ENCODE peak calls at places on chromosomes 7 and 10, in five cellular contexts. One of them, this sample, is unnamed.

GRCh38 chr7:103795787-103796186 is 193.7 kb downstream of the RELN start:
- DNase-seq in SK-N-MC: no peak
- DNase-seq in GM23248: no peak
- DNase-seq in neural progenitor cell: no peak
- DNase-seq in MM.1S: no peak
- DNase-seq in this sample: no peak

GRCh38 chr7:5387711-5388245 is 35.9 kb downstream of the TNRC18 start:
- DNase-seq in GM23248: no peak
- DNase-seq in MM.1S: no peak
- DNase-seq in neural progenitor cell: no peak
- DNase-seq in SK-N-MC: no peak
- DNase-seq in this sample: no peak

GRCh38 chr10:101625821-101626412 is 37.8 kb downstream of the DPCD start:
- DNase-seq in GM23248: peak
- DNase-seq in MM.1S: no peak
- DNase-seq in SK-N-MC: no peak
- DNase-seq in neural progenitor cell: no peak
- DNase-seq in this sample: no peak

GRCh38 chr10:98308602-98309365 is 40.8 kb upstream of the LOXL4 start:
- DNase-seq in MM.1S: no peak
- DNase-seq in GM23248: no peak
- DNase-seq in neural progenitor cell: peak
- DNase-seq in SK-N-MC: no peak
- DNase-seq in this sample: no peak

GRCh38 chr10:61901829-61902447 is 439 bp downstream of the ARID5B start:
- DNase-seq in MM.1S: peak
- DNase-seq in neural progenitor cell: peak
- DNase-seq in SK-N-MC: no peak
- DNase-seq in GM23248: peak
- DNase-seq in this sample: peak

GRCh38 chr7:5559586-5559985 is 136.0 kb upstream of the TNRC18 start:
- DNase-seq in GM23248: no peak
- DNase-seq in SK-N-MC: no peak
- DNase-seq in neural progenitor cell: no peak
- DNase-seq in MM.1S: no peak
- DNase-seq in this sample: no peak

GRCh38 chr7:139106959-139107358 is 2.6 kb downstream of the ZC3HAV1 start:
- DNase-seq in neural progenitor cell: no peak
- DNase-seq in MM.1S: peak
- DNase-seq in SK-N-MC: no peak
- DNase-seq in GM23248: peak
- DNase-seq in this sample: no peak

GRCh38 chr10:114632869-114633715 is 25.0 kb downstream of the ABLIM1 start:
- DNase-seq in GM23248: peak
- DNase-seq in MM.1S: no peak
- DNase-seq in SK-N-MC: no peak
- DNase-seq in neural progenitor cell: peak
- DNase-seq in this sample: peak

GRCh38 chr7:79933144-79933543 is 201.5 kb upstream of the GNAI1 start:
- DNase-seq in MM.1S: no peak
- DNase-seq in GM23248: peak
- DNase-seq in SK-N-MC: no peak
- DNase-seq in neural progenitor cell: no peak
- DNase-seq in this sample: peak

GRCh38 chr10:76918106-76918505 is 719.5 kb downstream of the KCNMA1 start:
- DNase-seq in neural progenitor cell: no peak
- DNase-seq in SK-N-MC: no peak
- DNase-seq in MM.1S: no peak
- DNase-seq in GM23248: no peak
- DNase-seq in this sample: no peak

GRCh38 chr10:70906953-70907618 is 18.7 kb upstream of the PCBD1 start:
- DNase-seq in SK-N-MC: no peak
- DNase-seq in MM.1S: no peak
- DNase-seq in neural progenitor cell: no peak
- DNase-seq in GM23248: no peak
- DNase-seq in this sample: no peak

GRCh38 chr10:44383749-44384600 is 922 bp downstream of the CXCL12 start:
- DNase-seq in neural progenitor cell: peak
- DNase-seq in GM23248: peak
- DNase-seq in SK-N-MC: no peak
- DNase-seq in MM.1S: no peak
- DNase-seq in this sample: no peak

GRCh38 chr7:44305564-44306507 is 19.6 kb downstream of the CAMK2B start:
- DNase-seq in neural progenitor cell: no peak
- DNase-seq in MM.1S: no peak
- DNase-seq in GM23248: no peak
- DNase-seq in SK-N-MC: no peak
- DNase-seq in this sample: no peak

GRCh38 chr10:103795634-103796265 is 59.6 kb downstream of the SH3PXD2A start:
- DNase-seq in SK-N-MC: peak
- DNase-seq in GM23248: peak
- DNase-seq in neural progenitor cell: no peak
- DNase-seq in MM.1S: no peak
- DNase-seq in this sample: no peak

GRCh38 chr7:95861041-95861440 is 88.7 kb downstream of the DYNC1I1 start:
- DNase-seq in MM.1S: no peak
- DNase-seq in neural progenitor cell: no peak
- DNase-seq in SK-N-MC: no peak
- DNase-seq in GM23248: peak
- DNase-seq in this sample: peak

GRCh38 chr7:39712746-39713145 is 89.4 kb downstream of the RALA start:
- DNase-seq in MM.1S: no peak
- DNase-seq in SK-N-MC: no peak
- DNase-seq in GM23248: no peak
- DNase-seq in neural progenitor cell: no peak
- DNase-seq in this sample: no peak

GRCh38 chr10:34520510-34520909 is 294.6 kb downstream of the PARD3 start:
- DNase-seq in SK-N-MC: no peak
- DNase-seq in MM.1S: no peak
- DNase-seq in GM23248: no peak
- DNase-seq in neural progenitor cell: no peak
- DNase-seq in this sample: no peak

GRCh38 chr7:24039991-24040390 is 244.0 kb upstream of the NPY start:
- DNase-seq in SK-N-MC: no peak
- DNase-seq in neural progenitor cell: no peak
- DNase-seq in MM.1S: no peak
- DNase-seq in GM23248: no peak
- DNase-seq in this sample: no peak

GRCh38 chr7:96910484-96910883 is 94.9 kb upstream of the DLX6 start:
- DNase-seq in MM.1S: no peak
- DNase-seq in neural progenitor cell: no peak
- DNase-seq in SK-N-MC: peak
- DNase-seq in GM23248: peak
- DNase-seq in this sample: no peak

GRCh38 chr7:140358771-140359095 is 39.6 kb downstream of the SLC37A3 start:
- DNase-seq in GM23248: no peak
- DNase-seq in MM.1S: no peak
- DNase-seq in neural progenitor cell: no peak
- DNase-seq in SK-N-MC: no peak
- DNase-seq in this sample: no peak

GRCh38 chr10:125230251-125230650 is 69.9 kb upstream of the CTBP2 start:
- DNase-seq in neural progenitor cell: no peak
- DNase-seq in MM.1S: no peak
- DNase-seq in SK-N-MC: no peak
- DNase-seq in GM23248: no peak
- DNase-seq in this sample: no peak

GRCh38 chr7:90994121-90994520 is 270.1 kb upstream of the FZD1 start:
- DNase-seq in SK-N-MC: no peak
- DNase-seq in MM.1S: no peak
- DNase-seq in neural progenitor cell: no peak
- DNase-seq in GM23248: no peak
- DNase-seq in this sample: no peak

GRCh38 chr10:35607475-35608316 is 2.6 kb downstream of the GJD4 start:
- DNase-seq in neural progenitor cell: no peak
- DNase-seq in MM.1S: no peak
- DNase-seq in SK-N-MC: no peak
- DNase-seq in GM23248: peak
- DNase-seq in this sample: peak
- TF ChIP-seq EZH2 in neural progenitor cell: no peak
- TF ChIP-seq EZH2 in MM.1S: no peak
- TF ChIP-seq EZH2 in SK-N-MC: no peak
- TF ChIP-seq EZH2 in GM23248: no peak
- TF ChIP-seq EZH2 in this sample: no peak

GRCh38 chr7:105622114-105622731 is 40.9 kb upstream of the EFCAB10 start:
- DNase-seq in SK-N-MC: no peak
- DNase-seq in GM23248: no peak
- DNase-seq in MM.1S: no peak
- DNase-seq in neural progenitor cell: no peak
- DNase-seq in this sample: no peak

GRCh38 chr7:105623378-105623777 is 42.1 kb upstream of the EFCAB10 start:
- DNase-seq in SK-N-MC: no peak
- DNase-seq in neural progenitor cell: no peak
- DNase-seq in GM23248: no peak
- DNase-seq in MM.1S: no peak
- DNase-seq in this sample: no peak

GRCh38 chr7:105623906-105624305 is 42.6 kb upstream of the EFCAB10 start:
- DNase-seq in MM.1S: no peak
- DNase-seq in GM23248: no peak
- DNase-seq in SK-N-MC: no peak
- DNase-seq in neural progenitor cell: no peak
- DNase-seq in this sample: no peak

GRCh38 chr7:105621617-105622016 is 40.3 kb upstream of the EFCAB10 start:
- DNase-seq in MM.1S: no peak
- DNase-seq in neural progenitor cell: no peak
- DNase-seq in SK-N-MC: no peak
- DNase-seq in GM23248: peak
- DNase-seq in this sample: peak

GRCh38 chr7:105625986-105626385 is 44.7 kb upstream of the EFCAB10 start:
- DNase-seq in MM.1S: no peak
- DNase-seq in GM23248: no peak
- DNase-seq in SK-N-MC: no peak
- DNase-seq in neural progenitor cell: no peak
- DNase-seq in this sample: no peak
- TF ChIP-seq EZH2 in MM.1S: no peak
- TF ChIP-seq EZH2 in GM23248: no peak
- TF ChIP-seq EZH2 in SK-N-MC: no peak
- TF ChIP-seq EZH2 in neural progenitor cell: no peak
- TF ChIP-seq EZH2 in this sample: no peak

DNA sequence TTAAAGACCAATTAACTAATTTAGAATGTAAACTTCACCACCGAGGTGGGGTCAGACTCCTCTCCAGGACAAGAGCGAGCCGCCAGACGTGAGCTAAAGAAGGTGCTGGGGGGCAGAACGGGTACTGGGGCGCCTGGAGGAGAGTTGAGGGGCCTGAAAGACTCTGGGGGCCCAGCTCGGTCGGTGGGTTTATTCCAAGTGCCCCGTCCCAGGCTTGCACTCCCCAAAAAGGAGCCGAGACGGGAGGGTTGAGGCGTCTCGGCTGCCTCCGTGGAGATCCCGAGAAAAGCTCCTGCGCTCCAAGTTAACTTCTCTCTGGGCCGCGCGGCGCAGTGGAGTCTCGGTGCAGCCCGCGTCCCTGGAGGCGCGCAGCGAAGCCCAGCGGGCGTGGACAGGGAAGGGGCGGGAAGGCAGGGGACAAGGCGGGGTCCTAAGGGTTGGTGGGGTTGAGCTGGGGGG is 553.3 kb downstream of the TFEC start:
- DNase-seq in MM.1S: no peak
- DNase-seq in GM23248: peak
- DNase-seq in neural progenitor cell: peak
- DNase-seq in SK-N-MC: no peak
- DNase-seq in this sample: peak
- TF ChIP-seq EZH2 in MM.1S: no peak
- TF ChIP-seq EZH2 in GM23248: no peak
- TF ChIP-seq EZH2 in neural progenitor cell: no peak
- TF ChIP-seq EZH2 in SK-N-MC: no peak
- TF ChIP-seq EZH2 in this sample: no peak

GRCh38 chr7:19145429-19146201 is 394 bp upstream of the FERD3L start:
- DNase-seq in neural progenitor cell: peak
- DNase-seq in SK-N-MC: no peak
- DNase-seq in GM23248: no peak
- DNase-seq in MM.1S: no peak
- DNase-seq in this sample: no peak
- TF ChIP-seq EZH2 in neural progenitor cell: peak
- TF ChIP-seq EZH2 in SK-N-MC: no peak
- TF ChIP-seq EZH2 in GM23248: no peak
- TF ChIP-seq EZH2 in MM.1S: no peak
- TF ChIP-seq EZH2 in this sample: no peak

GRCh38 chr10:23196915-23197314 is 4.8 kb downstream of the PTF1A start:
- DNase-seq in GM23248: no peak
- DNase-seq in MM.1S: no peak
- DNase-seq in SK-N-MC: no peak
- DNase-seq in neural progenitor cell: no peak
- DNase-seq in this sample: no peak

GRCh38 chr10:23196201-23196600 is 4.1 kb downstream of the PTF1A start:
- DNase-seq in SK-N-MC: no peak
- DNase-seq in MM.1S: no peak
- DNase-seq in neural progenitor cell: no peak
- DNase-seq in GM23248: no peak
- DNase-seq in this sample: no peak

GRCh38 chr10:23198610-23198939 is 6.5 kb downstream of the PTF1A start:
- DNase-seq in SK-N-MC: no peak
- DNase-seq in neural progenitor cell: peak
- DNase-seq in GM23248: no peak
- DNase-seq in MM.1S: no peak
- DNase-seq in this sample: no peak

GRCh38 chr10:23195846-23196200 is 3.7 kb downstream of the PTF1A start:
- DNase-seq in neural progenitor cell: peak
- DNase-seq in GM23248: no peak
- DNase-seq in MM.1S: no peak
- DNase-seq in SK-N-MC: no peak
- DNase-seq in this sample: no peak

DNA sequence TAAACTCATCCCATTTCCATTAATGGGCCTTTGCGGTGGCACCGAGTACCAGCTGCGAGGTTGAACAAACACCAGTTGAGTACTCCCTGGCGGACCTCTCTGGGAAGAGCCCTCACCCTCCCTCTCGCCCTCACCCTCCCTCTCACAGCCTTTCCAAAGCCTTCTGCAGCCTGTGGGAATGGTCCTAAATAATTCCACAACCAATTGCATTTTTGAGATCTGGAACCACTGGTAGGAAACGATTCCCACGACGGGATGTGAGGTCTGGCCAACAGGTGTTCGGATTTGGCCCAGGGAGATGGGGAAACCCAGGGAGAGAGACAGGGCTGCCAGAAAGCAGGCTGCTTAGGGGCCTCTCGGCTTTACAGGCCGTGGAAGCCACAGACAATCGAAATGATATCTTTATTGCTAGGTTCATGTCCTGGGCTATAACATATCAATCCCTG is 5.3 kb downstream of the PTF1A start:
- DNase-seq in SK-N-MC: no peak
- DNase-seq in MM.1S: no peak
- DNase-seq in GM23248: no peak
- DNase-seq in neural progenitor cell: peak
- DNase-seq in this sample: no peak
- TF ChIP-seq EZH2 in SK-N-MC: no peak
- TF ChIP-seq EZH2 in MM.1S: no peak
- TF ChIP-seq EZH2 in GM23248: no peak
- TF ChIP-seq EZH2 in neural progenitor cell: no peak
- TF ChIP-seq EZH2 in this sample: no peak

This sample was measured in astrocyte.